ENCODE peak calls at places on chromosomes 3 and 15, in eight cellular contexts. N, M, T, R, I, B, Q and V are unnamed samples.

GRCh38 chr3:160006282-160007163 is 17.9 kb downstream of the IL12A start:
- DNase-seq in B (peak; percentile 63), Q (peak; percentile 83), I (peak; percentile 66), M (peak; percentile 69), N (peak; percentile 52), R (peak; percentile 69), T (peak; percentile 56), V (no peak)

GRCh38 chr15:65081270-65081669 is 4.7 kb downstream of the KBTBD13 start:
- DNase-seq in M (no peak), T (no peak), R (no peak), N (no peak), Q (no peak), I (no peak), B (no peak), V (no peak)

GRCh38 chr15:64571857-64572291 is 111.5 kb downstream of the ZNF609 start:
- DNase-seq in T (no peak), R (no peak), I (no peak), N (no peak), M (peak; percentile 65), B (no peak), Q (no peak), V (no peak)

GRCh38 chr3:37729119-37729518 is 132.6 kb upstream of the CTDSPL start:
- DNase-seq in T (no peak), I (no peak), B (no peak), N (no peak), Q (peak; percentile 38), M (no peak), R (peak; percentile 27), V (no peak)

GRCh38 chr3:32759342-32759741 is 58.5 kb upstream of the TRIM71 start:
- DNase-seq in M (no peak), T (no peak), N (no peak), R (no peak), I (no peak), B (no peak), Q (no peak), V (no peak)

GRCh38 chr3:99952306-99952705 is 134.6 kb downstream of the CMSS1 start:
- DNase-seq in M (no peak), R (peak; percentile 60), T (no peak), N (no peak), B (no peak), Q (no peak), I (peak; percentile 76), V (no peak)

GRCh38 chr15:95485367-95485766 is 845.1 kb upstream of the NR2F2 start:
- DNase-seq in N (no peak), B (no peak), I (no peak), M (no peak), Q (no peak), R (no peak), T (no peak), V (no peak)

GRCh38 chr3:112685435-112685834 is 44.5 kb upstream of the CCDC80 start:
- DNase-seq in I (no peak), R (peak; percentile 71), N (no peak), M (no peak), B (no peak), Q (peak; percentile 55), T (peak; percentile 81), V (no peak)

GRCh38 chr3:99419111-99419510 is 219.3 kb upstream of the COL8A1 start:
- DNase-seq in N (no peak), B (no peak), I (peak; percentile 34), T (peak; percentile 40), Q (peak; percentile 62), M (no peak), R (no peak), V (no peak)

GRCh38 chr3:177357352-177358084 is 160.2 kb upstream of the TBL1XR1 start:
- DNase-seq in M (no peak), Q (peak; percentile 83), T (no peak), I (no peak), R (peak; percentile 88), N (no peak), B (peak; percentile 77), V (no peak)

GRCh38 chr3:97817965-97818364 is 3.8 kb upstream of the CRYBG3 start:
- DNase-seq in M (no peak), B (no peak), Q (no peak), N (no peak), R (no peak), T (no peak), I (no peak), V (no peak)

GRCh38 chr15:59522988-59523461 is 85.0 kb downstream of the FAM81A start:
- DNase-seq in T (no peak), M (no peak), Q (no peak), I (no peak), R (no peak), B (peak; percentile 55), N (no peak), V (peak; percentile 75)

GRCh38 chr3:77780621-77781020 is 740.7 kb downstream of the ROBO2 start:
- DNase-seq in R (no peak), I (peak; percentile 8), N (no peak), Q (no peak), T (no peak), M (no peak), B (no peak), V (no peak)

DNA sequence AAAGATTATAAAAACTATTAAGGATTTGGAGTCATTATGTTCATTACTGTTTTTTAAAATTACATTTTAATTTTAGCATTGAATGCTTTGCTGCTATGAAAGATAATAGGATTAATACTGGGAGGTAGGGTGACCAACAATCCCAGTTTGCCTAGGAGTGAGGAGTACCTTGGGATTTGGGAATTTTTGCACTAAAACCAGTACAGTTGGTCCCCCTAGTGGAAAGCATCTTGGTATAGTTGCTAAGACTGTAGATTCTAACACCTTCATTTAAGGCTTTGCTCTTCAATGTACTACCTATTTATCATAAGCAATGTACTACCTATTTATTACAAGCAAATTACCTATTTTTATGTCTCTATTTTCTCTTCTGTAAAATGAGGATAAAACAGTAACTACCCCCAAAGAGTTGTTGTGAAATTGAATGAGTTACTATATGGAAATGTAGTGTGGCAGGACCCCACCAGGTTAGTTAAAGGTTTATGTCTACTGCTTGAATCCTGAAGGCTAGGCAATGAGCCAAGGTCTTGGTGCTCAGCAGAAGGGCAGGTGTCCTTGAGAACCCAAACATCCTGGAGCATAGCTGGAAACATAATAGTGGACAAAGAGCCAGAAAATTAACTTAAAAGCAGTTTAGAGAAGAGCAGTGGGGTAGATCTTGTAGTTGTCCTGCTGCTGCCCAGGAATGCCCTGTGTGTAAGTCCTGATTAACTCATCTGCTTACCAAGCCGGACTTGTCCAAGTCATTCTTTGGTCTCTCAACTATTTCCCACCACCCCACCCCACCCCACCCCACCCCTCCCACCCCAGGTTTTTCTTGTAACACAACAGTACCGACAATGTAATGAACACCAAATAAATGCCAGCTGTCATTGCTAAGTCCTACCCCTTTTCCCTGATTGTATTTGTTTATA is 49.2 kb upstream of the NMD3 start:
- DNase-seq in I (no peak), R (no peak), M (no peak), Q (peak; percentile 39), B (no peak), T (no peak), N (no peak), V (no peak)
- TF ChIP-seq CTCF in I (peak; percentile 46), R (peak; percentile 45), M (peak; percentile 35), Q (peak; percentile 40), B (peak; percentile 38), T (peak; percentile 26), N (peak; percentile 15), V (peak; percentile 29)

GRCh38 chr3:197520311-197521276 is 35.2 kb downstream of the BDH1 start:
- DNase-seq in N (no peak), M (no peak), T (no peak), R (peak; percentile 58), B (no peak), Q (peak; percentile 53), I (no peak), V (no peak)

GRCh38 chr3:197521277-197522182 is 34.2 kb downstream of the BDH1 start:
- DNase-seq in M (no peak), B (no peak), R (no peak), N (no peak), Q (no peak), T (no peak), I (no peak), V (no peak)

GRCh38 chr3:197518794-197519451 is 36.8 kb downstream of the BDH1 start:
- DNase-seq in I (no peak), T (no peak), R (no peak), B (no peak), M (no peak), Q (no peak), N (no peak), V (no peak)

GRCh38 chr3:197522183-197522715 is 33.5 kb downstream of the BDH1 start:
- DNase-seq in T (no peak), N (no peak), R (no peak), M (no peak), B (no peak), Q (no peak), I (no peak), V (no peak)

DNA sequence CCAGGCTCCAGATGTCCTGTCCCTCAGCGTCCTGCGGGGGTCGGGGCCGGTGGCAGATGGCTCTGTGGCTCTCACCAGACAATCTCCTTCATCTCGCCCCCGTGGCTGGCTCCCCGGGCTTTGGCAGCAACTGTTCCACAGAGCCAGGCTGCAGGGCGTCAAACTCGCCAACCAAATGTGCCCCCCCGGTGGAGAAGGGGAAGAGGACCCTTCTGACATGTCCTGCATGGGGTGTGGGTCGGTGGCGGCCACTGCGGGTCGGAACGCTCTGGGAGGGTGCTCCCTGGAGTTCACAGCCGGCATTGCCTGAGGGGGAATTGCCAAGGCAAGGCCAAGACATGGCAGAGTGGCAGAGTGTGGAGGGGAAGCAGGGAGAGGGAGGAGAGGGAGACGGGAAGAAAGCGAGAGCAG is 36.0 kb downstream of the BDH1 start:
- DNase-seq in B (no peak), R (no peak), I (no peak), Q (no peak), M (no peak), T (no peak), N (no peak), V (no peak)
- TF ChIP-seq CTCF in B (no peak), R (peak; percentile 19), I (peak; percentile 19), Q (no peak), M (no peak), T (no peak), N (no peak), V (no peak)

GRCh38 chr15:70427120-70427519 is 329.4 kb upstream of the TLE3 start:
- DNase-seq in Q (peak; percentile 12), M (no peak), B (no peak), I (no peak), N (no peak), R (no peak), T (no peak), V (no peak)
- TF ChIP-seq CTCF in Q (no peak), M (no peak), B (no peak), I (peak; percentile 19), N (no peak), R (peak; percentile 26), T (no peak), V (no peak)

DNA sequence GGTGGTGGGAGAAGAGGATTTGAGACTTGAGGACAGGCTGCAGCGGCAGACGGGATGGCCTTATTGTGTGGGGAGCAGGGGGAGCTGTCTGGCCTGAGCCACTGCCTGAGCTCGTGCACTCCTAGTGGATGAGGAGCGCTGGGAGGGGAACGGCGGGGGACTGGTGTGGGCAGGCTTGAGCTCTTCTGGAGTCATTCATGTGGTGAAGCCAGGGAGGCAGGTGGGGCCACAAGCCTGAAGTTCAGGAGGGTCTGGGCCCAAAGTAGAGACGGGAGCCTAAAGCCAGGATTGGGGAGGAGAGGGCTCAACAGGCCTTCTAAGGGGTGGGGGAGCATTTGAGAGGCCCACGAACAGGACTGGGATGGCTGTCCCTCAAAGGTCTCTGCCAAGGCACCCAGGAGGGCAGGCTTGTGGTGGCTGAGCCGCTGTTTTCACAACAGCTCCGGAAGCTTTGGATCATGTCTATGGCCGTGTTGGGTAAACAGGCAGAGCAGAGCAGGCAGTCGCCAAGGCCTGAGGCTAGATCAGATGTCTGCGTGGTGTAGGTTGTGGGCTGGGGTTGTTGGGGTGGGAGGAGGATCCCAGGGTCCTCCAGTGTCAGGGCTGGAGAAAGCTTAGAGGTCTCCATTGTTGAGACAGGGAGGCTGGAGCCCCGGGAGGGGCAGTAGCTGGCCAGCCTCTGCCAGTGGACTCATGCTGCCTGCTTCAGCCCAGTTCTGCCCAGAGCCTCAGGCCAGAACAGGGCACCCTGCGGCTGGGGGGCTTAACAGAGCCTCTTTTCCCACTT is 8.2 kb downstream of the PRKCD start:
- DNase-seq in B (no peak), M (no peak), Q (no peak), R (no peak), T (no peak), N (no peak), I (no peak), V (no peak)
- TF ChIP-seq CTCF in B (no peak), M (no peak), Q (no peak), R (peak; percentile 34), T (no peak), N (no peak), I (no peak), V (no peak)